ENCODE peak calls at places on chromosomes 3 and 15, in seven cellular contexts. One of them, this sample, is unnamed.

GRCh38 chr3:31664031-31664430 is 131.3 kb downstream of the STT3B start:
- DNase-seq in CD8-positive, alpha-beta T cell: no peak
- DNase-seq in DND-41: no peak
- DNase-seq in NCI-H345: no peak
- DNase-seq in H7: no peak
- DNase-seq in T-helper 1 cell: no peak
- DNase-seq in HFFc6: no peak
- DNase-seq in this sample: no peak

GRCh38 chr15:100671858-100672543 is 69.6 kb downstream of the ASB7 start:
- DNase-seq in T-helper 1 cell: no peak
- DNase-seq in HFFc6: peak; percentile 44
- DNase-seq in H7: peak; percentile 77
- DNase-seq in CD8-positive, alpha-beta T cell: no peak
- DNase-seq in DND-41: no peak
- DNase-seq in NCI-H345: no peak
- DNase-seq in this sample: peak; percentile 64

GRCh38 chr3:120506076-120506827 is 55.5 kb upstream of the FSTL1 start:
- DNase-seq in CD8-positive, alpha-beta T cell: no peak
- DNase-seq in HFFc6: peak; percentile 29
- DNase-seq in DND-41: no peak
- DNase-seq in NCI-H345: no peak
- DNase-seq in H7: no peak
- DNase-seq in T-helper 1 cell: no peak
- DNase-seq in this sample: no peak

GRCh38 chr15:77495806-77496589 is 75.3 kb downstream of the HMG20A start:
- DNase-seq in H7: no peak
- DNase-seq in NCI-H345: no peak
- DNase-seq in CD8-positive, alpha-beta T cell: no peak
- DNase-seq in DND-41: no peak
- DNase-seq in HFFc6: peak; percentile 17
- DNase-seq in T-helper 1 cell: no peak
- DNase-seq in this sample: no peak

GRCh38 chr3:23183731-23184130 is 19.4 kb upstream of the UBE2E2 start:
- DNase-seq in T-helper 1 cell: no peak
- DNase-seq in NCI-H345: no peak
- DNase-seq in CD8-positive, alpha-beta T cell: no peak
- DNase-seq in DND-41: no peak
- DNase-seq in HFFc6: peak; percentile 52
- DNase-seq in H7: peak; percentile 58
- DNase-seq in this sample: peak; percentile 87

GRCh38 chr3:35505181-35505580 is 134.1 kb upstream of the ARPP21 start:
- DNase-seq in HFFc6: no peak
- DNase-seq in CD8-positive, alpha-beta T cell: no peak
- DNase-seq in T-helper 1 cell: no peak
- DNase-seq in DND-41: peak; percentile 49
- DNase-seq in NCI-H345: peak; percentile 13
- DNase-seq in H7: peak; percentile 8
- DNase-seq in this sample: no peak

GRCh38 chr15:39855400-39855799 is 64.7 kb downstream of the GPR176 start:
- DNase-seq in HFFc6: no peak
- DNase-seq in NCI-H345: no peak
- DNase-seq in CD8-positive, alpha-beta T cell: no peak
- DNase-seq in T-helper 1 cell: no peak
- DNase-seq in H7: no peak
- DNase-seq in DND-41: no peak
- DNase-seq in this sample: no peak

GRCh38 chr3:69364354-69364753 is 21.5 kb downstream of the FRMD4B start:
- DNase-seq in CD8-positive, alpha-beta T cell: no peak
- DNase-seq in NCI-H345: no peak
- DNase-seq in HFFc6: peak; percentile 64
- DNase-seq in T-helper 1 cell: no peak
- DNase-seq in DND-41: no peak
- DNase-seq in H7: no peak
- DNase-seq in this sample: no peak

GRCh38 chr3:166818464-166818863 is 561.6 kb downstream of the ZBBX start:
- DNase-seq in CD8-positive, alpha-beta T cell: no peak
- DNase-seq in NCI-H345: no peak
- DNase-seq in T-helper 1 cell: no peak
- DNase-seq in DND-41: no peak
- DNase-seq in H7: no peak
- DNase-seq in HFFc6: no peak
- DNase-seq in this sample: no peak

GRCh38 chr3:129525341-129525968 is 3.0 kb upstream of the RHO start:
- DNase-seq in HFFc6: peak; percentile 66
- DNase-seq in NCI-H345: no peak
- DNase-seq in DND-41: no peak
- DNase-seq in CD8-positive, alpha-beta T cell: no peak
- DNase-seq in H7: no peak
- DNase-seq in T-helper 1 cell: no peak
- DNase-seq in this sample: no peak

GRCh38 chr3:156602424-156602823 is 47.5 kb upstream of the SSR3 start:
- DNase-seq in CD8-positive, alpha-beta T cell: no peak
- DNase-seq in H7: no peak
- DNase-seq in NCI-H345: no peak
- DNase-seq in HFFc6: no peak
- DNase-seq in T-helper 1 cell: no peak
- DNase-seq in DND-41: no peak
- DNase-seq in this sample: no peak

GRCh38 chr15:67096536-67097294 is 31.3 kb downstream of the SMAD3 start:
- DNase-seq in HFFc6: peak; percentile 58
- DNase-seq in NCI-H345: no peak
- DNase-seq in T-helper 1 cell: no peak
- DNase-seq in H7: no peak
- DNase-seq in CD8-positive, alpha-beta T cell: no peak
- DNase-seq in DND-41: no peak
- DNase-seq in this sample: no peak

GRCh38 chr3:30470566-30470965 is 135.8 kb upstream of the TGFBR2 start:
- DNase-seq in NCI-H345: no peak
- DNase-seq in HFFc6: peak; percentile 23
- DNase-seq in DND-41: no peak
- DNase-seq in CD8-positive, alpha-beta T cell: no peak
- DNase-seq in H7: no peak
- DNase-seq in T-helper 1 cell: no peak
- DNase-seq in this sample: no peak

GRCh38 chr3:158050461-158050860 is 55.8 kb downstream of the SHOX2 start:
- DNase-seq in CD8-positive, alpha-beta T cell: no peak
- DNase-seq in T-helper 1 cell: no peak
- DNase-seq in HFFc6: no peak
- DNase-seq in DND-41: no peak
- DNase-seq in H7: no peak
- DNase-seq in NCI-H345: no peak
- DNase-seq in this sample: no peak

This sample was measured in T47D.